ENCODE peak calls at places on chromosomes 13 and 19, in nine cellular contexts. M, W, C, L, B, D, S, H and N are unnamed samples.

GRCh38 chr13:113084943-113085540 is 20.5 kb upstream of the F7 start:
- DNase-seq in C (no peak), L (no peak), D (no peak), H (no peak), W (no peak), S (no peak), M (no peak), B (no peak), N (no peak)

GRCh38 chr13:45447050-45447661 is 17.6 kb upstream of the COG3 start:
- DNase-seq in L (no peak), S (no peak), D (no peak), B (no peak), C (no peak), H (no peak), W (no peak), M (no peak), N (peak)

GRCh38 chr19:6233051-6233826 is 46.5 kb downstream of the MLLT1 start:
- DNase-seq in L (peak), W (no peak), D (no peak), M (no peak), S (no peak), B (no peak), C (no peak), H (no peak), N (no peak)

GRCh38 chr19:3479177-3479818 is 1.0 kb downstream of the SMIM24 start:
- DNase-seq in L (no peak), B (peak), M (peak), S (no peak), D (peak), W (peak), H (no peak), C (no peak), N (no peak)

GRCh38 chr19:339262-339887 is 5.2 kb downstream of the MIER2 start:
- DNase-seq in C (no peak), M (no peak), D (no peak), L (no peak), S (no peak), B (no peak), W (no peak), H (no peak), N (no peak)

GRCh38 chr19:14031719-14032480 is at the start of gene IL27RA:
- DNase-seq in H (peak), B (peak), L (peak), C (peak), D (no peak), S (no peak), W (peak), M (peak), N (no peak)

GRCh38 chr13:27516103-27516502 is 65.7 kb upstream of the MTIF3 start:
- DNase-seq in H (no peak), M (no peak), D (no peak), L (no peak), W (no peak), C (no peak), S (no peak), B (no peak), N (no peak)

GRCh38 chr19:55117063-55117635 is 288 bp downstream of the PPP1R12C start:
- DNase-seq in D (no peak), W (no peak), B (no peak), S (no peak), M (peak), C (no peak), L (peak), H (no peak), N (no peak)

GRCh38 chr19:7914598-7915045 is at the start of gene TGFBR3L:
- DNase-seq in S (no peak), C (no peak), H (no peak), W (no peak), B (no peak), L (no peak), D (no peak), M (no peak), N (no peak)

GRCh38 chr13:93900735-93901134 is 578.7 kb downstream of the DCT start:
- DNase-seq in H (no peak), M (no peak), L (no peak), W (no peak), C (no peak), D (no peak), S (no peak), B (no peak), N (no peak)

GRCh38 chr19:55483681-55484361 is 1.2 kb upstream of the NAT14 start:
- DNase-seq in H (no peak), C (no peak), W (no peak), B (no peak), S (no peak), L (no peak), D (no peak), M (no peak), N (no peak)

GRCh38 chr19:58393725-58394033 is 1.8 kb upstream of the RNF225 start:
- DNase-seq in W (no peak), C (no peak), B (no peak), D (no peak), M (no peak), S (no peak), H (no peak), L (no peak), N (no peak)

GRCh38 chr19:19670070-19670551 is 1.5 kb downstream of the ZNF101 start:
- DNase-seq in S (no peak), D (no peak), H (no peak), C (no peak), B (no peak), W (no peak), L (no peak), M (no peak), N (no peak)

GRCh38 chr19:3683405-3683865 is 16.8 kb downstream of the PIP5K1C start:
- DNase-seq in W (peak), L (no peak), B (peak), S (peak), H (no peak), M (no peak), C (peak), D (no peak), N (peak)

GRCh38 chr13:90414691-90415596 is 932.5 kb upstream of the MIR17HG start:
- DNase-seq in B (no peak), S (peak), M (no peak), W (no peak), L (no peak), C (no peak), D (peak), H (no peak), N (no peak)

GRCh38 chr13:77698211-77699058 is 948 bp downstream of the SLAIN1 start:
- DNase-seq in H (peak), W (peak), D (no peak), C (peak), B (peak), M (peak), L (peak), S (no peak), N (no peak)

GRCh38 chr19:49150106-49150943 is 4.9 kb downstream of the HRC start:
- DNase-seq in H (peak), B (peak), D (peak), L (peak), M (peak), C (peak), W (peak), S (no peak), N (peak)

GRCh38 chr13:98327326-98328314 is 150.6 kb upstream of the RNF113B start:
- DNase-seq in L (no peak), C (peak), S (peak), H (no peak), M (no peak), W (peak), B (no peak), D (no peak), N (no peak)

DNA sequence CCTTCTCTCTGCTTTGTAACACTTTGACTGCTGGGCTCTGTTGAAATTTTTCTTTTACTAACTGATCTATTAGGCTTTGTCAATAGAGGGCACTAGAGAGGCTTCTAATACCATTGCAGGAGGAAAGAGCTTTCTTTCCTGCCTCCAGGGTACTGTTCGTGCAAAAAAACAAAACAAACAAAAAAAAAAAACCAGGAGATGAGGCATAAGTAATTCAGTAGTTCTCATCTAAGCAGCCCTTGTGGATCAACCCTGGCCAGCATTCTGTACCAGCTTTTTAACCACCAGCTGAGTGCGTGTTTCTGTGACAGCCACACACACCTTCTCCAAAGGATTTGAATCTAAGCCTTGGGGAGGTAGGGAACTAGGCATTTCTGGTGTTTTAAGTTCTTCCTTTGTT is 1707.6 kb upstream of the SLC10A2 start:
- DNase-seq in H (no peak), B (no peak), L (no peak), C (peak), W (peak), M (no peak), D (peak), S (no peak), N (no peak)
- TF ChIP-seq CTCF in H (peak), B (peak), L (peak), C (peak), W (peak), M (peak), D (peak), S (peak), N (peak)

GRCh38 chr19:33217881-33218280 is 7.8 kb downstream of the SLC7A10 start:
- DNase-seq in B (no peak), C (no peak), L (no peak), D (no peak), H (no peak), S (no peak), W (no peak), M (no peak), N (no peak)

GRCh38 chr19:33220115-33220514 is 5.5 kb downstream of the SLC7A10 start:
- DNase-seq in C (no peak), M (no peak), L (no peak), B (no peak), D (no peak), W (no peak), S (no peak), H (no peak), N (no peak)

GRCh38 chr19:33220735-33221134 is 4.9 kb downstream of the SLC7A10 start:
- DNase-seq in H (no peak), S (no peak), W (no peak), B (no peak), C (no peak), D (no peak), M (no peak), L (no peak), N (no peak)

GRCh38 chr19:33221641-33222040 is 4.0 kb downstream of the SLC7A10 start:
- DNase-seq in M (no peak), S (no peak), C (no peak), H (no peak), B (no peak), L (no peak), D (no peak), W (no peak), N (no peak)

GRCh38 chr19:33219261-33219812 is 6.3 kb downstream of the SLC7A10 start:
- DNase-seq in C (no peak), L (no peak), W (no peak), H (no peak), M (no peak), S (no peak), B (no peak), D (no peak), N (no peak)
- TF ChIP-seq CTCF in C (no peak), L (no peak), W (peak), H (no peak), M (no peak), S (peak), B (no peak), D (peak), N (no peak)

GRCh38 chr13:114298866-114299265 is 15.4 kb upstream of the CHAMP1 start:
- DNase-seq in W (no peak), C (no peak), B (no peak), D (no peak), H (no peak), L (no peak), S (no peak), M (no peak), N (no peak)
- TF ChIP-seq CTCF in W (no peak), C (no peak), B (no peak), D (no peak), H (no peak), L (no peak), S (no peak), M (no peak), N (no peak)

GRCh38 chr13:99600318-99600717 is 99.0 kb downstream of the TM9SF2 start:
- DNase-seq in M (no peak), B (no peak), S (no peak), L (no peak), D (no peak), W (no peak), C (peak), H (no peak), N (no peak)
- TF ChIP-seq CTCF in M (no peak), B (no peak), S (no peak), L (no peak), D (peak), W (peak), C (no peak), H (no peak), N (peak)